ENCODE peak calls at places on chromosomes 11 and 22, in five cellular contexts. S is brain microvascular endothelial cell, F is progenitor cell of endocrine pancreas, N is B cell, Q is hypothalamus. H is an unnamed sample.
A peak's percentile ranks its signal among the peaks of the same experiment; 100 is the strongest.

GRCh38 chr11:35324183-35324582 is 95.2 kb downstream of the SLC1A2 start:
- DNase-seq in N (no peak), F (no peak), Q (no peak), S (no peak), H (no peak)

GRCh38 chr11:86058360-86058759 is 10.5 kb downstream of the PICALM start:
- DNase-seq in N (no peak), Q (no peak), F (no peak), S (no peak), H (no peak)

GRCh38 chr11:36817336-36817965 is 219.4 kb upstream of the RAG2 start:
- DNase-seq in Q (no peak), S (no peak), F (no peak), N (no peak), H (no peak)

GRCh38 chr11:31499576-31500178 is 9.7 kb downstream of the IMMP1L start:
- DNase-seq in N (no peak), Q (no peak), S (peak; percentile 13), F (no peak), H (no peak)

GRCh38 chr11:70205049-70205725 is 2.1 kb downstream of the FADD start:
- DNase-seq in Q (no peak), S (peak; percentile 24), N (no peak), F (no peak), H (no peak)

GRCh38 chr22:28810839-28811491 is 10.6 kb upstream of the XBP1 start:
- DNase-seq in F (no peak), Q (no peak), N (no peak), S (no peak), H (no peak)

GRCh38 chr11:74723511-74723910 is 7.7 kb downstream of the CHRDL2 start:
- DNase-seq in S (no peak), F (no peak), Q (no peak), N (no peak), H (no peak)

GRCh38 chr11:79039122-79039521 is 401.7 kb downstream of the TENM4 start:
- DNase-seq in F (no peak), N (no peak), S (no peak), Q (no peak), H (peak; percentile 35)

GRCh38 chr11:26297179-26297970 is 34.6 kb upstream of the ANO3 start:
- DNase-seq in Q (no peak), S (peak; percentile 66), F (no peak), N (peak; percentile 13), H (peak; percentile 33)

GRCh38 chr11:11409916-11410315 is 56.9 kb upstream of the CSNK2A3 start:
- DNase-seq in S (no peak), N (no peak), Q (no peak), F (no peak), H (no peak)

GRCh38 chr11:44313701-44314489 is 4.0 kb upstream of the ALX4 start:
- DNase-seq in S (no peak), F (no peak), N (no peak), Q (no peak), H (no peak)

GRCh38 chr11:33055361-33055760 is 16.0 kb downstream of the TCP11L1 start:
- DNase-seq in F (no peak), S (no peak), N (no peak), Q (no peak), H (no peak)

GRCh38 chr11:43567396-43567975 is 113.1 kb upstream of the HSD17B12 start:
- DNase-seq in N (peak; percentile 30), Q (no peak), S (no peak), F (no peak), H (peak; percentile 65)

GRCh38 chr11:12121504-12121903 is 11.1 kb downstream of the MICAL2 start:
- DNase-seq in N (no peak), S (no peak), F (no peak), Q (no peak), H (no peak)

GRCh38 chr11:128346808-128347207 is 240.6 kb downstream of the ETS1 start:
- DNase-seq in N (no peak), Q (no peak), S (peak; percentile 50), F (no peak), H (no peak)

GRCh38 chr11:30282289-30282631 is 40.6 kb upstream of the ARL14EP start:
- DNase-seq in F (no peak), N (peak; percentile 1), Q (no peak), S (no peak), H (no peak)

GRCh38 chr22:49373289-49373666 is 454.4 kb downstream of the BRD1 start:
- DNase-seq in S (no peak), N (no peak), Q (no peak), F (no peak), H (no peak)

GRCh38 chr11:106842134-106842533 is 176.1 kb downstream of the GUCY1A2 start:
- DNase-seq in S (no peak), F (no peak), N (no peak), Q (no peak), H (no peak)

GRCh38 chr22:39723899-39724351 is 153.4 kb downstream of the CACNA1I start:
- DNase-seq in S (peak; percentile 60), F (no peak), Q (no peak), N (no peak), H (no peak)

GRCh38 chr11:132245558-132246385 is 875.4 kb downstream of the NTM start:
- DNase-seq in N (no peak), S (no peak), F (no peak), Q (no peak), H (no peak)

GRCh38 chr11:1908579-1908978 is 10.9 kb upstream of the TNNT3 start:
- DNase-seq in S (peak; percentile 16), F (no peak), N (no peak), Q (no peak), H (no peak)

GRCh38 chr11:77081381-77081851 is 14.6 kb downstream of the CAPN5 start:
- DNase-seq in N (no peak), Q (no peak), F (no peak), S (no peak), H (no peak)

GRCh38 chr22:50243704-50244419 is 961 bp downstream of the TUBGCP6 start:
- DNase-seq in Q (no peak), N (no peak), S (no peak), F (no peak), H (no peak)

GRCh38 chr11:27215471-27216267 is 147.3 kb downstream of the CCDC34 start:
- DNase-seq in Q (no peak), S (no peak), N (no peak), F (no peak), H (no peak)

GRCh38 chr22:49910229-49911155 is 7.7 kb downstream of the ALG12 start:
- DNase-seq in Q (no peak), S (no peak), F (no peak), N (no peak), H (no peak)

GRCh38 chr11:76657139-76657823 is 13.3 kb downstream of the LRRC32 start:
- DNase-seq in F (no peak), N (no peak), Q (no peak), S (no peak), H (no peak)

GRCh38 chr11:74338963-74339362 is 27.5 kb upstream of the P4HA3 start:
- DNase-seq in S (no peak), N (no peak), Q (no peak), F (no peak), H (no peak)

GRCh38 chr22:30224161-30224857 is 22.2 kb downstream of the LIF start:
- DNase-seq in N (no peak), S (no peak), F (no peak), Q (no peak), H (peak; percentile 60)

GRCh38 chr11:110566577-110566976 is 136.8 kb downstream of the FDX1 start:
- DNase-seq in F (no peak), Q (no peak), N (no peak), S (no peak), H (no peak)